ENCODE peak calls at places on chromosome 6, in four cellular contexts. One of them, this sample, is unnamed.

GRCh38 chr6:31764239-31764638 is 1.8 kb downstream of the SAPCD1 start:
- DNase-seq in Calu3: no peak
- DNase-seq in colonic mucosa: no peak
- DNase-seq in endodermal cell: no peak
- DNase-seq in this sample: no peak

GRCh38 chr6:31578461-31579118 is 3.2 kb downstream of the TNF start:
- DNase-seq in colonic mucosa: no peak
- DNase-seq in Calu3: peak
- DNase-seq in endodermal cell: peak
- DNase-seq in this sample: no peak

GRCh38 chr6:70764706-70765105 is 97.0 kb downstream of the SMAP1 start:
- DNase-seq in colonic mucosa: no peak
- DNase-seq in Calu3: no peak
- DNase-seq in endodermal cell: no peak
- DNase-seq in this sample: no peak

GRCh38 chr6:110944681-110945151 is 13.8 kb upstream of the GTF3C6 start:
- DNase-seq in Calu3: peak
- DNase-seq in colonic mucosa: no peak
- DNase-seq in endodermal cell: no peak
- DNase-seq in this sample: no peak

GRCh38 chr6:152089992-152090391 is 282.5 kb downstream of the ESR1 start:
- DNase-seq in Calu3: no peak
- DNase-seq in colonic mucosa: no peak
- DNase-seq in endodermal cell: no peak
- DNase-seq in this sample: no peak

GRCh38 chr6:126631343-126631742 is 291.4 kb downstream of the CENPW start:
- DNase-seq in colonic mucosa: no peak
- DNase-seq in endodermal cell: no peak
- DNase-seq in Calu3: no peak
- DNase-seq in this sample: no peak

GRCh38 chr6:39300739-39301138 is 13.5 kb downstream of the KCNK17 start:
- DNase-seq in endodermal cell: no peak
- DNase-seq in Calu3: no peak
- DNase-seq in colonic mucosa: no peak
- DNase-seq in this sample: no peak

GRCh38 chr6:88008821-88009220 is 38.8 kb upstream of the SPACA1 start:
- DNase-seq in Calu3: no peak
- DNase-seq in colonic mucosa: no peak
- DNase-seq in endodermal cell: no peak
- DNase-seq in this sample: no peak

GRCh38 chr6:111958534-111958933 is 85.3 kb upstream of the FYN start:
- DNase-seq in endodermal cell: no peak
- DNase-seq in colonic mucosa: no peak
- DNase-seq in Calu3: no peak
- DNase-seq in this sample: no peak

GRCh38 chr6:152093711-152094110 is 286.2 kb downstream of the ESR1 start:
- DNase-seq in Calu3: no peak
- DNase-seq in endodermal cell: peak
- DNase-seq in colonic mucosa: no peak
- DNase-seq in this sample: no peak

GRCh38 chr6:16403831-16404230 is 165.4 kb downstream of the GMPR start:
- DNase-seq in Calu3: no peak
- DNase-seq in colonic mucosa: no peak
- DNase-seq in endodermal cell: no peak
- DNase-seq in this sample: no peak

GRCh38 chr6:32785781-32786533 is 22.6 kb upstream of the HLA-DQB2 start:
- DNase-seq in endodermal cell: peak
- DNase-seq in Calu3: peak
- DNase-seq in colonic mucosa: peak
- DNase-seq in this sample: no peak

GRCh38 chr6:8589941-8590676 is 154.8 kb upstream of the SLC35B3 start:
- DNase-seq in Calu3: no peak
- DNase-seq in colonic mucosa: no peak
- DNase-seq in endodermal cell: peak
- DNase-seq in this sample: no peak

GRCh38 chr6:82781805-82782204 is 283.8 kb downstream of the UBE3D start:
- DNase-seq in colonic mucosa: no peak
- DNase-seq in Calu3: no peak
- DNase-seq in endodermal cell: no peak
- DNase-seq in this sample: no peak

GRCh38 chr6:82780334-82780733 is 285.3 kb downstream of the UBE3D start:
- DNase-seq in endodermal cell: no peak
- DNase-seq in colonic mucosa: no peak
- DNase-seq in Calu3: no peak
- DNase-seq in this sample: no peak

GRCh38 chr6:82786251-82786650 is 279.4 kb downstream of the UBE3D start:
- DNase-seq in Calu3: no peak
- DNase-seq in endodermal cell: no peak
- DNase-seq in colonic mucosa: no peak
- DNase-seq in this sample: no peak

GRCh38 chr6:82785206-82785605 is 280.4 kb downstream of the UBE3D start:
- DNase-seq in Calu3: no peak
- DNase-seq in endodermal cell: no peak
- DNase-seq in colonic mucosa: no peak
- DNase-seq in this sample: no peak

GRCh38 chr6:82783587-82784253 is 281.9 kb downstream of the UBE3D start:
- DNase-seq in colonic mucosa: no peak
- DNase-seq in Calu3: no peak
- DNase-seq in endodermal cell: peak
- DNase-seq in this sample: no peak
- TF ChIP-seq CTCF in colonic mucosa: no peak
- TF ChIP-seq CTCF in Calu3: no peak
- TF ChIP-seq CTCF in endodermal cell: peak
- TF ChIP-seq CTCF in this sample: no peak

DNA sequence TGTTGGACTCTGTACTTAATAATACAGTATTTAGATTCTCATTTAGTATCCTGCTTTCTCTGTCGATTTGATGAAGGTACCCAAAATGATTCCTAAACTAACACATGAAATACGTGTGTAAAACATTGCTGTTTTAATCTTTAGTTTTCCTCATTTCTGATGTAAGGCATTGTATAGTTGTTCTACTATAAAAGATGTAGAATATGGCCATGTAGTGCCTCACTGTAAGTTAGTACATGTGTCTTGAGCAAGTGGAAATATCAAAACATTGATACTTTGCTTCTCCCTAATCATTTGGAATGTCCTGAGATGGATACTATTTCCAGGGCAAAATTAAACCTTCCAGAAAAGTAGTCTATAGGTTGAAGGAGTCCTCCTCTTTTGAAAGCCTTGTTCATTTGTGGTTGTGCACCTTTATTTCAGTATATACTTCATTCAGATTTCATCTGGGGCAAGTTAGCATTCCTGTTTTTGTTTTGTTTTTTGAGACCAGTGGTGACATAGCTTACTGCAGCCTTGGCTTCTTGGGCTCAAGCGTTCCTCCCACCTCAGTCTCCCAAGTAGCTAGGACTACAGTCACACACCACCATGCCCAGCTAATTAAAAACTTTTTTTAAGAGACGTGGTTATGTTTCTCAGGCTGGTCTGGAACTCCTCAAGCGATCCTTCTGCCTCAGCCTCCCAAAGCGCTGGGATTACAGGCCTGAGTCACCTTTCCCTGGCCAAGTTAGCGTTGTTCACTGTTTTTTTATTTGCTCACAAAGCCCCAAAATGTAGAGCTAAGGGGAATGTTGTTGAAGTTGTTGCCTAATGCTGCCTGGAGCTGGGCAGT is 11.6 kb downstream of the SRSF3 start:
- DNase-seq in endodermal cell: no peak
- DNase-seq in Calu3: no peak
- DNase-seq in colonic mucosa: no peak
- DNase-seq in this sample: no peak
- TF ChIP-seq CTCF in endodermal cell: peak
- TF ChIP-seq CTCF in Calu3: no peak
- TF ChIP-seq CTCF in colonic mucosa: no peak
- TF ChIP-seq CTCF in this sample: no peak

GRCh38 chr6:169487579-169488205 is 214.1 kb downstream of the WDR27 start:
- DNase-seq in colonic mucosa: no peak
- DNase-seq in Calu3: peak
- DNase-seq in endodermal cell: no peak
- DNase-seq in this sample: no peak
- TF ChIP-seq CTCF in colonic mucosa: no peak
- TF ChIP-seq CTCF in Calu3: no peak
- TF ChIP-seq CTCF in endodermal cell: no peak
- TF ChIP-seq CTCF in this sample: no peak

GRCh38 chr6:161498359-161498758 is 224.5 kb upstream of the AGPAT4 start:
- DNase-seq in Calu3: peak
- DNase-seq in colonic mucosa: no peak
- DNase-seq in endodermal cell: peak
- DNase-seq in this sample: no peak
- TF ChIP-seq CTCF in Calu3: peak
- TF ChIP-seq CTCF in colonic mucosa: no peak
- TF ChIP-seq CTCF in endodermal cell: peak
- TF ChIP-seq CTCF in this sample: no peak

This sample was measured in omental fat pad.